ENCODE peak calls at places on chromosomes 6 and 20, in seven cellular contexts. One of them, this sample, is unnamed.
A peak's percentile ranks its signal among the peaks of the same experiment; 100 is the strongest.

GRCh38 chr6:154479388-154480143 is 30.9 kb downstream of the CNKSR3 start:
- DNase-seq in prostate gland: no peak
- DNase-seq in neural progenitor cell: no peak
- DNase-seq in Peyer's patch: no peak
- DNase-seq in lower lobe of right lung: no peak
- DNase-seq in ovary: no peak
- DNase-seq in uterus: no peak
- DNase-seq in this sample: no peak

GRCh38 chr20:33653900-33654596 is 8.1 kb upstream of the C20orf144 start:
- DNase-seq in lower lobe of right lung: peak; percentile 80
- DNase-seq in Peyer's patch: peak; percentile 94
- DNase-seq in prostate gland: peak; percentile 77
- DNase-seq in ovary: peak; percentile 74
- DNase-seq in uterus: peak; percentile 24
- DNase-seq in neural progenitor cell: no peak
- DNase-seq in this sample: peak; percentile 13

GRCh38 chr6:4543596-4543995 is 232.6 kb upstream of the CDYL start:
- DNase-seq in lower lobe of right lung: no peak
- DNase-seq in Peyer's patch: no peak
- DNase-seq in uterus: no peak
- DNase-seq in neural progenitor cell: no peak
- DNase-seq in ovary: no peak
- DNase-seq in prostate gland: no peak
- DNase-seq in this sample: no peak

GRCh38 chr20:59939052-59939878 is 840 bp downstream of the PPP1R3D start:
- DNase-seq in lower lobe of right lung: peak; percentile 56
- DNase-seq in uterus: peak; percentile 23
- DNase-seq in Peyer's patch: peak; percentile 49
- DNase-seq in ovary: peak; percentile 57
- DNase-seq in neural progenitor cell: peak; percentile 55
- DNase-seq in prostate gland: no peak
- DNase-seq in this sample: no peak

GRCh38 chr6:40806479-40806878 is 219.3 kb upstream of the LRFN2 start:
- DNase-seq in Peyer's patch: no peak
- DNase-seq in ovary: no peak
- DNase-seq in uterus: no peak
- DNase-seq in prostate gland: no peak
- DNase-seq in neural progenitor cell: no peak
- DNase-seq in lower lobe of right lung: no peak
- DNase-seq in this sample: no peak

GRCh38 chr20:41895633-41896032 is 277.5 kb upstream of the CHD6 start:
- DNase-seq in uterus: no peak
- DNase-seq in Peyer's patch: no peak
- DNase-seq in lower lobe of right lung: no peak
- DNase-seq in prostate gland: no peak
- DNase-seq in neural progenitor cell: no peak
- DNase-seq in ovary: no peak
- DNase-seq in this sample: no peak

GRCh38 chr6:84764332-84765049 is at the start of gene TBX18:
- DNase-seq in lower lobe of right lung: peak; percentile 61
- DNase-seq in neural progenitor cell: peak; percentile 98
- DNase-seq in prostate gland: no peak
- DNase-seq in uterus: peak; percentile 82
- DNase-seq in ovary: peak; percentile 90
- DNase-seq in Peyer's patch: peak; percentile 87
- DNase-seq in this sample: peak; percentile 65

GRCh38 chr6:119978274-119978889 is 628.8 kb upstream of the MAN1A1 start:
- DNase-seq in prostate gland: no peak
- DNase-seq in neural progenitor cell: peak; percentile 32
- DNase-seq in ovary: no peak
- DNase-seq in lower lobe of right lung: no peak
- DNase-seq in uterus: no peak
- DNase-seq in Peyer's patch: no peak
- DNase-seq in this sample: no peak

GRCh38 chr6:89110288-89110687 is 7.6 kb downstream of the SRSF12 start:
- DNase-seq in ovary: no peak
- DNase-seq in Peyer's patch: no peak
- DNase-seq in prostate gland: no peak
- DNase-seq in neural progenitor cell: no peak
- DNase-seq in lower lobe of right lung: no peak
- DNase-seq in uterus: no peak
- DNase-seq in this sample: no peak

GRCh38 chr6:146305098-146305497 is 238.5 kb upstream of the RAB32 start:
- DNase-seq in uterus: no peak
- DNase-seq in Peyer's patch: no peak
- DNase-seq in neural progenitor cell: peak; percentile 17
- DNase-seq in ovary: no peak
- DNase-seq in lower lobe of right lung: no peak
- DNase-seq in prostate gland: no peak
- DNase-seq in this sample: no peak

GRCh38 chr6:138714493-138714892 is 59.1 kb upstream of the CCDC28A start:
- DNase-seq in neural progenitor cell: no peak
- DNase-seq in ovary: no peak
- DNase-seq in uterus: no peak
- DNase-seq in lower lobe of right lung: no peak
- DNase-seq in prostate gland: no peak
- DNase-seq in Peyer's patch: no peak
- DNase-seq in this sample: no peak

GRCh38 chr20:20060234-20060998 is 8.1 kb downstream of the CFAP61 start:
- DNase-seq in ovary: no peak
- DNase-seq in lower lobe of right lung: no peak
- DNase-seq in Peyer's patch: no peak
- DNase-seq in prostate gland: no peak
- DNase-seq in neural progenitor cell: no peak
- DNase-seq in uterus: no peak
- DNase-seq in this sample: no peak

GRCh38 chr6:108876929-108877775 is 28.9 kb downstream of the ARMC2 start:
- DNase-seq in neural progenitor cell: no peak
- DNase-seq in uterus: peak; percentile 77
- DNase-seq in ovary: no peak
- DNase-seq in prostate gland: no peak
- DNase-seq in Peyer's patch: peak; percentile 77
- DNase-seq in lower lobe of right lung: peak; percentile 57
- DNase-seq in this sample: no peak

GRCh38 chr6:25027221-25027916 is 91.6 kb upstream of the RIPOR2 start:
- DNase-seq in prostate gland: no peak
- DNase-seq in uterus: no peak
- DNase-seq in lower lobe of right lung: peak; percentile 63
- DNase-seq in Peyer's patch: peak; percentile 89
- DNase-seq in ovary: no peak
- DNase-seq in neural progenitor cell: no peak
- DNase-seq in this sample: no peak

GRCh38 chr6:169912266-169913095 is 161.1 kb downstream of the ERMARD start:
- DNase-seq in uterus: no peak
- DNase-seq in Peyer's patch: no peak
- DNase-seq in ovary: no peak
- DNase-seq in lower lobe of right lung: no peak
- DNase-seq in neural progenitor cell: no peak
- DNase-seq in prostate gland: no peak
- DNase-seq in this sample: no peak

GRCh38 chr20:52783769-52784168 is 188.4 kb upstream of the TSHZ2 start:
- DNase-seq in uterus: no peak
- DNase-seq in lower lobe of right lung: no peak
- DNase-seq in neural progenitor cell: peak; percentile 39
- DNase-seq in prostate gland: no peak
- DNase-seq in ovary: no peak
- DNase-seq in Peyer's patch: no peak
- DNase-seq in this sample: no peak

GRCh38 chr6:131084982-131085381 is 21.9 kb upstream of the EPB41L2 start:
- DNase-seq in Peyer's patch: no peak
- DNase-seq in lower lobe of right lung: no peak
- DNase-seq in ovary: no peak
- DNase-seq in neural progenitor cell: peak; percentile 9
- DNase-seq in prostate gland: no peak
- DNase-seq in uterus: no peak
- DNase-seq in this sample: no peak

DNA sequence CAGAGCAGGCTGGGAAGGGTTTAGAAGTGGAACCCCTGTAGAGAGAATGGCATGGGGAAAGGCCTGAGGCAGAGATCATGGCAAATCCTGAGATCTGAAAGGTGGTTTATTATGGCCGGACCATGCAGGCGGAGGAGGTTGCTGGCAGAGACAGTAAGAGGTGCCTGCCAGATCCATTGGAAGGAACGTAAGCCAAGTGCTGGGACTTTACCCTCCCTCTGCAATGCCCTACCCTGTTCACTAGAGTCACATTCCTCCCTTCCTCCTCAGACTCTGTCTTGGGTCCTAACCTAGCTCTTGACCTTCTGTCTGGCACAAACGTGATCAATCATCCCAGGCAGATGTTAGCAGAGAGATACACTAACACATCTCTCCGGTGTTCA is 66.4 kb upstream of the SLC22A23 start:
- DNase-seq in lower lobe of right lung: no peak
- DNase-seq in Peyer's patch: peak; percentile 64
- DNase-seq in uterus: no peak
- DNase-seq in neural progenitor cell: no peak
- DNase-seq in ovary: no peak
- DNase-seq in prostate gland: peak; percentile 52
- DNase-seq in this sample: no peak
- TF ChIP-seq CTCF in lower lobe of right lung: no peak
- TF ChIP-seq CTCF in Peyer's patch: no peak
- TF ChIP-seq CTCF in uterus: no peak
- TF ChIP-seq CTCF in neural progenitor cell: no peak
- TF ChIP-seq CTCF in ovary: no peak
- TF ChIP-seq CTCF in prostate gland: no peak
- TF ChIP-seq CTCF in this sample: no peak

DNA sequence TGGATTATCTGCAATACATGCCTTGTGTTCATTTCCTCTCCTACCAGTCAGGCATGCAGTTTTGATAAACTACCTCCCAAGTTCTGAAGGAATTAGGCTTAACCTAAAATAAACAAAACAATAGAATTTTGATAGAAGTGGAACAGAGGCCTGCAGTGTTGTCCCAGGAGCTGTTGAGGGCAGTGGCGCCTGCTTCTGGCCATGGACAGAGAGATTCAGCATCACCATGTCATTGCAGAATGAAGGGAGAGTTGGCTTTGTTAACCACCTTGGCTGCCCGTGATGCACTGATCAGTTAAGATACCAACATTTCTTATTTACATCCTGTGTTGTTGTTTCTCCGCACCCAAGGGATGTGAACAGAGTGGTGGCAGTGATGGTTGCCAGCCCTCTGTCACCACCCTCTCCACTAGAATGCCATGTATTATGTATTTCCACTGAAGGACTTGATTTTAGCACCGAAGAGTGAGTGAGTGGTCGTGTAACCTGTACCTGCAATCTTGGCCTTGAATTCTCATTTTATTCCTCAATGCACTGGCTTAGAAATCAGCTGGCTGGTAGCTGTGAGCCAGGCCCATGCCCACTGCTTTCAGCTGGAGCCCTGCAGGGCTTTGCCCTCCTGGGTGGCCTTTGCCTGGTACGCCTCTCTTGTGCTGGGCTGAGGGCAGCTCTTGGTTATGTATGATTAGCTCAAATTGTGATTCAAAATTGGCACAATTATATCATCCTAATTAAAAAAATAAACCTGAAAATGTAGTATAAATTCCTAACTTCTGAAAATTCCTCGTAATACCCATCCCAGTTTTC is 56.5 kb downstream of the SHLD1 start:
- DNase-seq in uterus: no peak
- DNase-seq in neural progenitor cell: peak; percentile 21
- DNase-seq in ovary: no peak
- DNase-seq in prostate gland: no peak
- DNase-seq in lower lobe of right lung: no peak
- DNase-seq in Peyer's patch: no peak
- DNase-seq in this sample: no peak
- TF ChIP-seq CTCF in uterus: no peak
- TF ChIP-seq CTCF in neural progenitor cell: peak; percentile 39
- TF ChIP-seq CTCF in ovary: no peak
- TF ChIP-seq CTCF in prostate gland: no peak
- TF ChIP-seq CTCF in lower lobe of right lung: no peak
- TF ChIP-seq CTCF in Peyer's patch: no peak
- TF ChIP-seq CTCF in this sample: no peak

DNA sequence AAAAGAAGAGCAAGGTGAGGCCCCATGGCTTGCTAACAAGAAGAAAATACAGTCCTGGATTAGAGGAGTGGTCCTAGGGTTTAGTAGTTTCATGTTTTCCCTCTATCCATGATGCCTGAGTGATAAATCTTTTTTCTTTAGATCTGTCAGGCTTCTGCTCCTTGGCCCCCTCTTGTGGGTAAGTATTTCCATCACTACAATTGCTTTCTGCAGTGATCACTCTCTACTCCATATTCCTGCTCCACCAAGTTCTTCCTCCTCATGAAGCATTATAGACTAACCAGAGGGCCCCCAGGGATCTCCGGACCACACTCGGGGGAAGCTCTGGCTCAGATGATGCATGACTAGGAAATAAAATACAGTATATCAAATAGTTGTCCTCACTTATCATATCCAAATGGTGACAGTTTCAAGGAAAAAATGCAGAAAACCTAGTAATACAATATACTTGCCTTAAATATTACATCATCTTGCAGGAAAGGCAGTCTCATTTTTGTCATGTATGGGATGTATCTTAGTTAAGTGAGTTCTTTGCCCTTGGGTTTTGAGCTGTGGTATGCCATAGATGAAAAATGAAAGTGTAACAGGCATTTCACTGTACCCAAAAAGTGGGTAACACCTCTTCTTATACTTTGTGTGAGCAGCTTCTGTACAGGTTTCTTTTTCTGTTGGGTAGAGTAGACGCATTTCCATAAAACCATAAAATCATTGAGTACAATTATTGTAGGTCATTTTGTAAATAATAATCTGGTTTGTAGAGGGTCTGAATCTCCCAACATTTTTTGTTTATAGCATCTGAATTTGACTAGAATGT is 200.9 kb upstream of the EYA4 start:
- DNase-seq in prostate gland: no peak
- DNase-seq in neural progenitor cell: peak; percentile 33
- DNase-seq in ovary: no peak
- DNase-seq in lower lobe of right lung: no peak
- DNase-seq in Peyer's patch: no peak
- DNase-seq in uterus: no peak
- DNase-seq in this sample: no peak
- TF ChIP-seq CTCF in prostate gland: peak; percentile 18
- TF ChIP-seq CTCF in neural progenitor cell: peak; percentile 61
- TF ChIP-seq CTCF in ovary: no peak
- TF ChIP-seq CTCF in lower lobe of right lung: peak; percentile 17
- TF ChIP-seq CTCF in Peyer's patch: no peak
- TF ChIP-seq CTCF in uterus: no peak
- TF ChIP-seq CTCF in this sample: peak; percentile 15

DNA sequence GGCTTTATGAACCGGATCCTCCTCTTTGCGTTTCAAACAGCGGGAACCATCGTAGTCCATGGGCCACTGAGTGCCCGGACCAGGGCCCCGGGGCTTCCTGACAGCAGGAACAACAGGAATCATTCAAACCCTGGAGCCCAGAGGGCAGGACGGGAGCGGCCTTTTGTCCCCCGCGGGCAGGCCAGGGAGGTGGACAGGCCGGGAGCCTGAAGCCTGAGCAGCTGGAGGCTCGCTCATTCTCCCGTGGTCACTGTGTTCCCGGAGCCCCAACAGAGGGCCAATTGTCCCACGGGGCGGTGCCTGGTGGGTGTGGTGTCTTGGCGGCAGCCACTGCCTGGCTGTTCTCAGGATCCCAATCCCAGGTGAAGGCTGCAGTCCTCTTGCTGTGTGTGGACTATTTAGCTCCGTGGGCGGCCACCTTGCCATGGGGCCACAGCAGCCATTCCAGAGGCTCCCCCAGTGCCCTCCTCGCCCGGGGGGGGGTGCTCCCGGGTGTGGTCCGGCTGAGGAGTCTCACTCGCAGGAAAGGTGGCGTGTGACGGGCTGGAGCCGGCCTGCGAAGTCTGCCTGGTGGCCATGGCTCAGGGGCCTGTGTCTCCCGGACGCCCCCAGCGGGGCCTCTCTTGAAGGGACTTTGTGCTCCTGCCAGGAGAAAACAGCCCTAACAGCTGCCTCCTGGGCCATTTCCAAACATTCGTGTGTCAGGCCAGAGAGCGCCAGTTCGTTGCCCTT is 77.2 kb upstream of the BHLHE23 start:
- DNase-seq in uterus: no peak
- DNase-seq in ovary: no peak
- DNase-seq in prostate gland: no peak
- DNase-seq in neural progenitor cell: no peak
- DNase-seq in Peyer's patch: no peak
- DNase-seq in lower lobe of right lung: peak; percentile 37
- DNase-seq in this sample: no peak
- TF ChIP-seq CTCF in uterus: no peak
- TF ChIP-seq CTCF in ovary: no peak
- TF ChIP-seq CTCF in prostate gland: no peak
- TF ChIP-seq CTCF in neural progenitor cell: no peak
- TF ChIP-seq CTCF in Peyer's patch: no peak
- TF ChIP-seq CTCF in lower lobe of right lung: no peak
- TF ChIP-seq CTCF in this sample: no peak

This sample was measured in D721Med.